ENCODE peak calls at places on chromosome 1, in four cellular contexts. B is AG10803; R is CD8-positive, alpha-beta T cell; U is ovary. P is an unnamed sample.

GRCh38 chr1:33893147-33893830 is 29.4 kb downstream of the HMGB4 start:
- DNase-seq in B (peak), U (no peak), R (no peak), P (no peak)

GRCh38 chr1:33170351-33171274 is 11.2 kb downstream of the TRIM62 start:
- DNase-seq in B (no peak), R (no peak), U (no peak), P (peak)

GRCh38 chr1:67355745-67356424 is 48.2 kb downstream of the IL12RB2 start:
- DNase-seq in B (peak), R (no peak), U (no peak), P (no peak)

GRCh38 chr1:231353086-231353485 is 15.0 kb downstream of the SPRTN start:
- DNase-seq in R (no peak), B (no peak), U (no peak), P (no peak)

GRCh38 chr1:36161656-36162531 is 5.9 kb downstream of the MAP7D1 start:
- DNase-seq in B (no peak), R (peak), U (no peak), P (no peak)

GRCh38 chr1:3561801-3562200 is 49.5 kb downstream of the MEGF6 start:
- DNase-seq in U (no peak), R (no peak), B (no peak), P (no peak)

GRCh38 chr1:227560393-227560792 is 3.0 kb upstream of the ZNF678 start:
- DNase-seq in B (no peak), R (no peak), U (no peak), P (no peak)

GRCh38 chr1:113943028-113943811 is 14.1 kb downstream of the HIPK1 start:
- DNase-seq in R (no peak), B (peak), U (no peak), P (no peak)

GRCh38 chr1:109762821-109763645 is 690 bp downstream of the EPS8L3 start:
- DNase-seq in R (no peak), B (peak), U (peak), P (no peak)

GRCh38 chr1:93649231-93649630 is 32.4 kb downstream of the BCAR3 start:
- DNase-seq in B (no peak), U (no peak), R (no peak), P (no peak)

GRCh38 chr1:21935393-21935804 is 1.7 kb downstream of the HSPG2 start:
- DNase-seq in B (peak), R (no peak), U (peak), P (no peak)

GRCh38 chr1:10626011-10626731 is 151.4 kb downstream of the PEX14 start:
- DNase-seq in B (peak), U (no peak), R (no peak), P (no peak)

GRCh38 chr1:31657972-31658510 is 13.4 kb upstream of the PEF1 start:
- DNase-seq in B (no peak), U (no peak), R (no peak), P (no peak)

GRCh38 chr1:208562021-208562950 is 318.1 kb upstream of the PLXNA2 start:
- DNase-seq in B (no peak), U (no peak), R (no peak), P (no peak)

GRCh38 chr1:155241851-155242264 is 13.4 kb downstream of the ENTREP3 start:
- DNase-seq in R (no peak), U (no peak), B (no peak), P (no peak)

GRCh38 chr1:40708750-40709099 is 17.2 kb downstream of the NFYC start:
- DNase-seq in B (peak), R (no peak), U (no peak), P (no peak)

GRCh38 chr1:34358636-34359035 is 181.9 kb downstream of the C1orf94 start:
- DNase-seq in R (no peak), U (no peak), B (no peak), P (no peak)

GRCh38 chr1:16445052-16445451 is 4.5 kb downstream of the NECAP2 start:
- DNase-seq in R (no peak), U (no peak), B (no peak), P (no peak)

GRCh38 chr1:203443296-203443695 is 32.3 kb upstream of the PRELP start:
- DNase-seq in B (no peak), U (no peak), R (no peak), P (no peak)

GRCh38 chr1:161790587-161791317 is 24.6 kb downstream of the ATF6 start:
- DNase-seq in R (no peak), U (no peak), B (no peak), P (no peak)

GRCh38 chr1:177780096-177780700 is 189.7 kb downstream of the SEC16B start:
- DNase-seq in B (peak), R (no peak), U (no peak), P (no peak)

GRCh38 chr1:59707216-59707615 is 107.5 kb upstream of the HOOK1 start:
- DNase-seq in U (peak), R (no peak), B (peak), P (no peak)

GRCh38 chr1:147640553-147641165 is 29.7 kb downstream of the ACP6 start:
- DNase-seq in R (peak), B (peak), U (peak), P (no peak)

GRCh38 chr1:204507317-204508105 is 8.7 kb upstream of the MDM4 start:
- DNase-seq in B (peak), R (no peak), U (peak), P (no peak)

GRCh38 chr1:17419626-17420328 is 19.7 kb downstream of the RCC2 start:
- DNase-seq in U (peak), B (peak), R (peak), P (peak)

GRCh38 chr1:161730050-161730564 is 8.8 kb downstream of the FCRLB start:
- DNase-seq in R (peak), B (peak), U (no peak), P (no peak)

GRCh38 chr1:22484741-22485140 is 33.1 kb downstream of the ZBTB40 start:
- DNase-seq in B (no peak), U (no peak), R (no peak), P (no peak)

GRCh38 chr1:243525085-243525487 is 269.2 kb downstream of the SDCCAG8 start:
- DNase-seq in U (no peak), R (no peak), B (peak), P (no peak)

GRCh38 chr1:215845224-215845902 is 278.3 kb downstream of the KCTD3 start:
- DNase-seq in R (no peak), B (peak), U (no peak), P (no peak)

GRCh38 chr1:226809785-226810571 is 60.4 kb upstream of the PSEN2 start:
- DNase-seq in B (peak), U (no peak), R (no peak), P (no peak)

GRCh38 chr1:216830836-216831235 is 107.6 kb upstream of the ESRRG start:
- DNase-seq in U (no peak), R (no peak), B (no peak), P (no peak)

GRCh38 chr1:12095822-12096263 is 32.7 kb downstream of the TNFRSF8 start:
- DNase-seq in U (no peak), R (no peak), B (peak), P (peak)

GRCh38 chr1:8597455-8597854 is 220.0 kb downstream of the RERE start:
- DNase-seq in U (no peak), R (no peak), B (peak), P (no peak)

DNA sequence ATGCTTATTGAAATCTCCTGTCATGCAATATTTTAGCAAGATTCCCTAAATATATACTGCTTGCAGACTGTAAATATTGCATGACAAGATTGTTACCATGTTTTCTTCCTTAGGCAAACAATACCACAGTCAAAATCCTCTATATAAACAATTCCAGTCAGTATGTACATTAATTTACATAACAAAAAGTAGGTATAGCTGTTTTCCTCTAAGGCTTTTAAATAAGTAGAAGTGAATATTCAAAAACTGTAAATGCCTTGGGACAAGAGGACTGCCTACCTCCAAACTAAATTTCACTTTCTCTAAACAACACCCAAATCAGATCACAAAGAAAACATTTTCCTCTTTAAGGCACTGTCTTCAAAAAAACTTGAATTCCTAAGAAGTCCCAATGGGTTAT is 17.3 kb upstream of the FOXD3 start:
- DNase-seq in R (no peak), U (no peak), B (no peak), P (no peak)
- H3K4me3 ChIP-seq in R (no peak), U (no peak), B (no peak), P (no peak)

DNA sequence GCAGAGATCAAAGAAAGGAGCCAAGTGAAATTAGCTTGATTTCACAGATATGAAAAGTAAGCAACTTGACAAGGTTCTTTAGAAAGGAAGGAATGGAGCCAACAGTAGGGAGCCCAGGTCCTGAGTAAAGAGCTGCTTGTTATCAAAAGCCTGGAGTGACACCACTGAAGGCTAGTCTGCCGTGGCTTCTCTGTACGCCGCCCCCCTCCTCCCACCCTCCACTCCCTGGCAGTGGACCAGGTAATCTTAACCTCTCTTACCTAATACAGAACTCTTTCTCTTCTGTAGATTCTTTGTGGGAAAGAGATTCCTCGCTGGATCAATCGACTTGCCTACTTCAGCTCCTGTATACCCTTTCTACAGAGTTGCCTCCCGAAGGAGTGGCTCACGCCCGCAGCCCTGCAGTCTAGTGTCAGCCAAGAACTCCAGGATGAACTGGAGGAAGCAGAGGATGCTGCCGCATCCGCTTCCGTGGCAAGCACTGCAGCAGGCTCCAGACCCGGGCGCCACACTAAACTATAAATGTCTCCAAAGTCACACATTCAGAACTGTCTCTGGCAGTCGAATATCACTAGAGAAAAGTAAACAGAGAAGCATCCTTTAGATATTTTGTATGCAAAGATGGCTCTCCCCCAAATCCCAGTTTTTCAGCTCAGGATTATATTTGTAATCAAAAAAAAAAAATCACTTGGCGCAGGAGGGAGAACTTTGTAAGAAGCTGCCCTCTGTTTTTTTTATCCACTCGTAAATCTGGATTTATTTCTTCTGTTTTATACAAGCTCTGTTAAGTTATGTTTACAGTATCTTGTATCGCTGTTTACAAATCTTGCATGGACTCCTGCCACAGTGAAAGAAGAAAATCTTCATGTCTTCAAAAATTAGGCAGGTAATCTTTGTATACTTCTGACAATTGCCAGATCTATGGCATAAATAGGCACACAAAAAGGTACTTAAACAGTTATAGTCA is 52.6 kb downstream of the DESI2 start:
- DNase-seq in R (no peak), U (no peak), B (no peak), P (no peak)
- H3K4me3 ChIP-seq in R (no peak), U (no peak), B (no peak), P (no peak)

DNA sequence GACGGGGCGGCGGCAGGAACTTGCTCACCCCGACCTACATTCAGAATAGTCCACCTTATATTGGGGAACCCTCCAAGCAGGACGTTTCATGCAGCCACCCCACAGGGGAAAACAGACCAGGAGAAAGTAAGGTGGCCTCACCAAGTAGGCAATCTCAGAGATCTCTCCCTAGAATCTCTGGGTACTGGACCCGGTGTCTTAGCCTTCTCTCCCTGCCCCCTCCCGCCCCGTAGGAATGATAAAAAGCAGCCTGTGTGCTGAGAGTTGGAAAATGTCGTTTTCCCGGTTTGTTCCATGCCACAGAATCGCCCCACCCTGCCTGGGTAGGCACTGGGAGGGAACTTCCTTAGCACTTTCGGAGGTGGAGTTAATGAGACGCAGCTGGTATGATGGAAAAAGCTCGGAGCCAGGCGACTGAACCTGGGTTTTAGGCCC is 789 bp upstream of the PTPN14 start:
- DNase-seq in U (peak), R (no peak), B (peak), P (no peak)
- H3K4me3 ChIP-seq in U (peak), R (no peak), B (peak), P (peak)

GRCh38 chr1:165381745-165382530 is 25.4 kb upstream of the LMX1A start:
- DNase-seq in R (no peak), U (no peak), B (peak), P (no peak)

GRCh38 chr1:165375623-165376022 is 19.1 kb upstream of the LMX1A start:
- DNase-seq in U (no peak), R (no peak), B (no peak), P (no peak)

GRCh38 chr1:165376811-165377153 is 20.3 kb upstream of the LMX1A start:
- DNase-seq in B (no peak), U (no peak), R (no peak), P (no peak)

GRCh38 chr1:165371588-165372235 is 15.2 kb upstream of the LMX1A start:
- DNase-seq in R (no peak), U (no peak), B (peak), P (no peak)

GRCh38 chr1:165376041-165376810 is 19.7 kb upstream of the LMX1A start:
- DNase-seq in U (peak), R (peak), B (peak), P (peak)
- H3K4me3 ChIP-seq in U (peak), R (peak), B (peak), P (peak)

GRCh38 chr1:99963041-99963795 is 6.6 kb upstream of the SLC35A3 start:
- DNase-seq in U (no peak), R (no peak), B (peak), P (no peak)

GRCh38 chr1:99964806-99965205 is 5.0 kb upstream of the SLC35A3 start:
- DNase-seq in B (no peak), U (no peak), R (no peak), P (no peak)

GRCh38 chr1:99969260-99969728 is 502 bp upstream of the SLC35A3 start:
- DNase-seq in U (no peak), B (no peak), R (no peak), P (no peak)

GRCh38 chr1:99968214-99968613 is 1.6 kb upstream of the SLC35A3 start:
- DNase-seq in R (no peak), U (no peak), B (no peak), P (no peak)

GRCh38 chr1:99965646-99966375 is 4.0 kb upstream of the SLC35A3 start:
- DNase-seq in U (no peak), B (no peak), R (no peak), P (no peak)
- H3K4me3 ChIP-seq in U (no peak), B (no peak), R (no peak), P (no peak)

DNA sequence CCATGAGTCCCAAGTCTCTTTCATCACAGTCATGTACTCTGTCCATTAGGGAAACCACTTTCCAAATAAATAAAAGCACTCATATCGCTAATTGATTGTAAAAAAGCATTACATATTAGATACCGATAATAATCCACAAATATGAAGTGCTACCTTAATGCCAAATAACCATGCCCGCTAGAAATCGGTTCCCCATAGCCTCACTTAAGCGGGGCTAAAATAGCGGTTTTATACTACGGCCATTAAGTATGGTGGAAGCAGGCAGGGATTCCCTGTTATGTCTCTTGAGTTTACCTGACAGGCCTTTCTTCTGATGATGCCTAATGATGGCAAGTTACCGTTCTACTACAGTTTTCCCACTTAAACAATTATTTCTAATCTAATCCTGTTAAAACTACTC is 3.9 kb downstream of the ELK4 start:
- DNase-seq in R (no peak), B (no peak), U (no peak), P (no peak)
- H3K4me3 ChIP-seq in R (no peak), B (no peak), U (no peak), P (no peak)